ENCODE peak calls at places on chromosomes 7 and 10, in eight cellular contexts. V is IMR-90; T is tibial artery; R is right lobe of liver; B is CD4-positive, CD25-positive, alpha-beta regulatory T cell; I is fibroblast of lung; J is PC-3; D is cardiac muscle cell. C is an unnamed sample. For H3K9me3 and H3K36me3, the result is how much of the 10 kb centered on the place peaks cover.

GRCh38 chr7:133795061-133795460 is 332.1 kb upstream of the LRGUK start:
- DNase-seq in B (no peak), I (no peak), V (no peak), T (no peak), D (no peak), J (no peak), R (no peak), C (no peak)

GRCh38 chr7:41451826-41452225 is 251.1 kb downstream of the INHBA start:
- DNase-seq in J (peak), I (peak), R (no peak), B (no peak), V (peak), D (no peak), T (no peak), C (no peak)

GRCh38 chr10:71128311-71129010 is 83.9 kb upstream of the UNC5B start:
- DNase-seq in I (peak), V (no peak), J (no peak), R (no peak), B (no peak), D (no peak), T (no peak), C (no peak)

GRCh38 chr7:144534196-144534595 is 130.7 kb upstream of the NOBOX start:
- DNase-seq in T (no peak), R (no peak), I (no peak), V (no peak), J (no peak), D (peak), B (no peak), C (no peak)

GRCh38 chr10:33657154-33657900 is 322.9 kb upstream of the NRP1 start:
- DNase-seq in V (peak), R (peak), J (peak), B (no peak), I (peak), D (peak), T (no peak), C (no peak)

GRCh38 chr10:45509491-45509890 is 135.5 kb downstream of the ALOX5 start:
- DNase-seq in T (no peak), R (no peak), D (no peak), I (no peak), J (peak), B (no peak), V (no peak), C (no peak)

GRCh38 chr7:90720970-90721768 is 125.0 kb downstream of the CDK14 start:
- DNase-seq in T (no peak), I (peak), B (no peak), R (peak), D (peak), J (no peak), V (peak), C (no peak)

GRCh38 chr10:24920907-24921881 is 31.2 kb downstream of the PRTFDC1 start:
- DNase-seq in B (peak), J (peak), R (peak), I (peak), T (peak), D (peak), V (peak), C (no peak)

GRCh38 chr7:20514364-20514763 is 101.1 kb upstream of the ABCB5 start:
- DNase-seq in R (no peak), T (no peak), I (peak), J (peak), D (peak), B (no peak), V (no peak), C (no peak)

GRCh38 chr7:51973942-51974341 is 657.3 kb upstream of the COBL start:
- DNase-seq in J (no peak), R (no peak), D (no peak), I (no peak), B (no peak), T (no peak), V (no peak), C (no peak)

GRCh38 chr10:46550795-46551700 is 5.4 kb downstream of the GPRIN2 start:
- DNase-seq in R (peak), J (no peak), D (no peak), B (no peak), T (no peak), I (no peak), V (no peak), C (no peak)

GRCh38 chr7:102834999-102835398 is 77.8 kb upstream of the LRRC17 start:
- DNase-seq in D (peak), I (peak), B (peak), V (peak), J (peak), T (no peak), R (no peak), C (no peak)

GRCh38 chr7:73352784-73353183 is 24.8 kb downstream of the FKBP6 start:
- DNase-seq in B (no peak), I (no peak), R (no peak), D (no peak), J (no peak), T (no peak), V (no peak), C (no peak)

GRCh38 chr7:19620470-19620869 is 88.4 kb downstream of the POLR1F start:
- DNase-seq in J (no peak), I (no peak), V (no peak), B (no peak), R (no peak), T (no peak), D (peak), C (no peak)

GRCh38 chr7:64533756-64534155 is 29.1 kb downstream of the ZNF680 start:
- DNase-seq in B (no peak), I (no peak), T (no peak), D (no peak), R (no peak), J (no peak), V (no peak), C (no peak)
- H3K9me3 ChIP-seq in B (half or more), I (under half), T (under half), D (under half), R (under half), J (under half), V (under half), C (under half)

DNA sequence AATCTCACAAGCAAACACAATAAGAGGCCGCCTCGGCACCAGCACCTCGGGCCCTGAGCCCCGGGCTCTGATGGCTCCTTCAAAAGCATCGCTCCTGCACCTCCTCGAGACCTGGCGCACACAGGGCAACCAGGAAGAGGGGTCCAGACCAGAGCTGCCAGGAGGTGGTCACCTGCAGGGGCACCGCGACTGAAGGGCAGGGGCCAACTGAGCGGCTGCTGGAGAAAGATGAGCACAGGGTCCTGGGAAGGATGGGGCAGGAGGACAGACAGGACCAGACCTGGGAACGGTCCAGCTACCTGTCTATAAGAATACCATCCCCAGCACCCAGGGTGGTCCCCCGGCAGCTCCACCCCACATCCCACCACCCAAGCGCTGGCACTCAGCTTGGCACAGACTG is 20.8 kb downstream of the MAD1L1 start:
- DNase-seq in T (no peak), R (no peak), J (no peak), V (no peak), B (no peak), I (no peak), D (no peak), C (no peak)
- H3K36me3 ChIP-seq in T (half or more), R (under half), J (under half), V (half or more), B (under half), I (under half), D (under half), C (under half)

DNA sequence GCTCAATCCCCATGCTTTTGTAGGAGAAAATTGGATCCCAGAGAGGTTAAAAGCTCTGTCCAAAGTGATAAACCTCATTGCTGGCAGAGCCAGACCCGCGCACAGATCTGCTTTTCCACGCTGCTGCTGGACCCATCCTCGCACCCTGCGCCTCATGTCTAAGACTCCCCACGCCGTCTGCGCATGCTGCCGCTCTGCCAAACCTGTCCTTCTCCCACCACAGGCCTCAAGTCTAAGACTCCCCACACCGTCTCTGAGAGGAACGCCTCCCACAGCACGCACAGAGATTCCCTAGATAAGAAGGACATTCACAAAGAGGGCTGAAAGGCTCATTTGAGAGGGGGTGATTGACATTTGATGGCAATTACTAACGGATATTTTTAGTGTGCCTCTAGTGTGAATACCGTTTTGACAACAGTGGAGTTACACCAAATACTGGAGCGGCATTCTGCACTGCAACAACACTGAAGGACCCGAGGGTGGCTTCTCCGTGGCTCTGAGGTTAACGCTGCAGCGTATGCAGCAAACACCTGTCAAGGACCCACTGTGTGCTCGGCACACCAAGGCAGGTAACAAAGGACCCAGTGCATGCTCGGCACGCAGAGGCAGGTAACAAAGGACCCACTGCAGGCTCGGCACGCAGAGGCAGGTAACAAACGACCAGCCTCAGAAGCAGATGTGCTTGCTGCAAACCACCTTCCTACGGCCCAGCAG is 231.4 kb downstream of the DNAJB6 start:
- DNase-seq in R (no peak), J (no peak), I (no peak), B (no peak), V (no peak), T (no peak), D (no peak), C (no peak)
- H3K9me3 ChIP-seq in R (under half), J (under half), I (under half), B (under half), V (under half), T (under half), D (under half), C (under half)

GRCh38 chr7:44564606-44565005 is 9.1 kb downstream of the DDX56 start:
- DNase-seq in R (no peak), V (no peak), T (peak), B (no peak), J (no peak), I (no peak), D (no peak), C (no peak)
- H3K36me3 ChIP-seq in R (under half), V (half or more), T (half or more), B (under half), J (under half), I (under half), D (under half), C (under half)

DNA sequence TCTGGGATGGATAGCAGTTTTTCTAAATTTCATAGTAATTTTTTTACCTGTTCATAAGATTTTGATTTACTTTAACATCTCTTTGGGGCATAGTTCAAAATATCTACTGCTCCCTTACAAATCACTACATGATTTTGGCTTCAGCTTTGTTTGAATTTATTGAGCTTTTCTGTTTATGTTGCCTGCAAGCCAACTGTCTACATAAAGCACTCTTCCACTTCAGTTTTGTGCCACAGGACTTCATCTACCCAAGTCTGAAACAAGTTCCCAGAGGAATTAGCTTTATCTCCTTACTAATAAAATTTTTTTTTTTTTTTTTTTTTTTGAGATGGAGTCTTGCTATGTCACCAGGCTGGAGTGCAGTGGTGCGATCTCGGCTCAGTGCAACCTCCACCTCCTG is 45.4 kb upstream of the KMT2E start:
- DNase-seq in I (no peak), B (no peak), T (no peak), R (no peak), D (no peak), J (no peak), V (no peak), C (no peak)
- H3K9me3 ChIP-seq in I (under half), B (under half), T (under half), R (under half), D (under half), J (under half), V (under half), C (under half)

DNA sequence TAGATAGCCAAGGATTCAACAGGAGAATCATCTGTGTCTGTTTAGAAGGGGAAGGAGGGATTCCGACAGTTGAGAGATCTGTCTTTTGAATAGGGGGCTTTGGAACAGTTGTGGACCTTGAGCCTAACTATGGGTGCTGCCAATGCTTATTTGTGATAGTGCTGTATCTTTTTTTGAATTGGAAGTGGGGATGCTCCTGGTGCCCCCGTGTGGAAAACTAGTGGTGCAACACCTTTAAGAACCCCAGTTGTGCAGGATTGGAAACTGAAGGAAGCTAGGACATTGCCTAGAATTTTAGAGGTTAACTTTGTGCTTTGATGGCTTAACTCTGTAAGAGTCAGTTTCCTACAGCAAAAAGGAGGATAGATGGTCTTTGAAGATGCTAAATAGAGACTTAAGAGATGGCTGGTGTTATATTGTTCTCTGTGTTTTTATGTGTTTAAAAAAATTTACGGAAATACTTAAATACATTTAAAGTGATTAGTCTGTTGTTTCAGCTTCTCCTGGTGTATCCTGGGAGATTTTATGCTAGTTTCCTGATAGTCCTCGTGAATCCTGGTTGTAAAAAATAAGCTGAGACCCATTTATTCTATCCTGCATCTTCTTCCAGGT is 69.3 kb downstream of the AP3M1 start:
- DNase-seq in R (no peak), J (peak), I (peak), D (peak), T (no peak), V (peak), B (peak), C (peak)
- H3K36me3 ChIP-seq in R (under half), J (under half), I (under half), D (under half), T (under half), V (under half), B (under half), C (under half)

GRCh38 chr10:38159007-38159406 is 64.9 kb downstream of the ZNF37A start:
- DNase-seq in B (no peak), R (no peak), V (no peak), D (no peak), J (peak), I (no peak), T (no peak), C (no peak)

DNA sequence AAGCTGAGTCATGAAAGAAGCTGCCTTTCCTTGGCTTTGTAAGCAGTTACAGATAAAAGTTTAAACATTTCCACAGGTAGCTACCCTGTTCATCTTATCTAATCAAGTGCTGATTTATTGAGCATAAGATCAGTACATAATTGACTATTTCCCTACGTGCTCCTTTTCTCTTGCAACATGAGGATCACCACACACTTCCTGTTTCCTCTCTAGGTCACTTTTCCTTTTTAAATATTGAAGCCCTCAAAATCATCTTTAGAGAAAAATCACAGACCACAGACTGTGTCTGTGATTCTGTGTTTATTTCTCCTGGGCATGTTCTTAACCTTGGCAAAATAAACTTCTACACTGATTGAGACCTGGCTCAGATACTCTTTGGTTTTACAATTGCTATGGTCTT is 69.5 kb downstream of the ZNF37A start:
- DNase-seq in B (no peak), R (no peak), D (no peak), T (no peak), J (no peak), I (no peak), V (no peak), C (no peak)
- H3K9me3 ChIP-seq in B (under half), R (under half), D (under half), T (under half), J (under half), I (under half), V (under half), C (under half)

GRCh38 chr7:100075418-100075817 is 6.1 kb downstream of the ZNF3 start:
- DNase-seq in V (no peak), T (no peak), B (no peak), D (no peak), I (no peak), J (no peak), R (no peak), C (no peak)

GRCh38 chr7:100079024-100079560 is 2.4 kb downstream of the ZNF3 start:
- DNase-seq in B (no peak), D (no peak), I (no peak), J (no peak), R (no peak), T (no peak), V (no peak), C (no peak)

GRCh38 chr7:100080895-100081534 is 508 bp downstream of the ZNF3 start:
- DNase-seq in I (peak), D (no peak), V (peak), T (no peak), B (no peak), J (peak), R (peak), C (no peak)

GRCh38 chr7:100081535-100082102 is at the start of gene ZNF3:
- DNase-seq in T (peak), D (peak), B (peak), J (peak), R (peak), V (peak), I (peak), C (peak)

GRCh38 chr7:100077205-100077604 is 4.3 kb downstream of the ZNF3 start:
- DNase-seq in J (no peak), R (no peak), D (no peak), I (no peak), V (no peak), B (no peak), T (no peak), C (no peak)
- H3K36me3 ChIP-seq in J (half or more), R (under half), D (half or more), I (under half), V (half or more), B (half or more), T (half or more), C (under half)

GRCh38 chr7:158548726-158549125 is 38.9 kb downstream of the PTPRN2 start:
- DNase-seq in J (no peak), I (no peak), V (no peak), B (no peak), T (no peak), D (no peak), R (no peak), C (no peak)
- H3K9me3 ChIP-seq in J (under half), I (under half), V (under half), B (under half), T (under half), D (under half), R (under half), C (under half)

C was measured in CD8-positive, alpha-beta T cell.